ENCODE peak calls at places on chromosomes 11 and 22, in seven cellular contexts. Q, Y, E, S, W, V and R are unnamed samples.

GRCh38 chr22:48300877-48301276 is 1526.8 kb downstream of the BRD1 start:
- DNase-seq in W (no peak), E (no peak), Q (no peak), Y (no peak), V (no peak), S (no peak), R (no peak)

GRCh38 chr11:102753267-102753666 is 27.2 kb downstream of the MMP10 start:
- DNase-seq in E (no peak), W (no peak), S (no peak), Y (no peak), V (no peak), Q (no peak), R (no peak)

GRCh38 chr11:80165763-80166162 is 724.9 kb upstream of the TENM4 start:
- DNase-seq in Q (no peak), E (no peak), V (no peak), W (no peak), S (no peak), Y (peak), R (no peak)

GRCh38 chr22:20125201-20126174 is 6.1 kb upstream of the ZDHHC8 start:
- DNase-seq in Q (no peak), W (no peak), E (no peak), Y (no peak), S (no peak), V (no peak), R (no peak)

GRCh38 chr11:19281041-19281440 is 40.3 kb upstream of the E2F8 start:
- DNase-seq in E (peak), V (no peak), Y (no peak), W (no peak), Q (no peak), S (no peak), R (no peak)

GRCh38 chr11:83682645-83682973 is 396.4 kb upstream of the CCDC90B start:
- DNase-seq in S (no peak), E (no peak), Y (no peak), W (no peak), Q (no peak), V (no peak), R (no peak)

GRCh38 chr11:28466506-28466905 is 358.3 kb downstream of the METTL15 start:
- DNase-seq in W (no peak), Q (no peak), S (no peak), V (no peak), Y (no peak), E (no peak), R (no peak)

GRCh38 chr11:2737876-2738275 is 38.1 kb upstream of the KCNQ1OT1 start:
- DNase-seq in Y (no peak), W (no peak), E (no peak), S (no peak), Q (no peak), V (no peak), R (no peak)

GRCh38 chr11:70662691-70663098 is 264.4 kb downstream of the CTTN start:
- DNase-seq in Q (no peak), V (no peak), W (no peak), S (no peak), E (no peak), Y (no peak), R (no peak)

GRCh38 chr22:48651981-48652538 is 1175.6 kb downstream of the BRD1 start:
- DNase-seq in V (no peak), S (no peak), Y (no peak), Q (no peak), E (peak), W (no peak), R (no peak)

GRCh38 chr11:86089659-86090058 is 20.8 kb upstream of the PICALM start:
- DNase-seq in Q (no peak), Y (no peak), W (no peak), S (no peak), V (no peak), E (no peak), R (no peak)

GRCh38 chr11:44709966-44710365 is 16.8 kb upstream of the TSPAN18 start:
- DNase-seq in E (no peak), W (no peak), Y (no peak), S (no peak), V (peak), Q (no peak), R (no peak)

GRCh38 chr11:65086809-65087208 is 2.8 kb downstream of the ZFPL1 start:
- DNase-seq in Q (no peak), W (no peak), E (no peak), S (no peak), V (no peak), Y (no peak), R (no peak)

GRCh38 chr11:131146817-131147490 is 223.5 kb upstream of the NTM start:
- DNase-seq in E (no peak), S (no peak), V (no peak), W (no peak), Y (peak), Q (no peak), R (no peak)

GRCh38 chr11:86047275-86047991 is 21.5 kb downstream of the PICALM start:
- DNase-seq in Y (peak), V (peak), S (peak), W (no peak), Q (no peak), E (no peak), R (peak)

GRCh38 chr11:21949741-21950413 is 243.0 kb upstream of the ANO5 start:
- DNase-seq in Y (no peak), W (no peak), V (no peak), Q (no peak), S (no peak), E (peak), R (no peak)

GRCh38 chr11:43396617-43397016 is 37.9 kb downstream of the TTC17 start:
- DNase-seq in V (no peak), Y (no peak), Q (no peak), S (no peak), W (no peak), E (no peak), R (no peak)

GRCh38 chr11:120208777-120209176 is 2.1 kb upstream of the OAF start:
- DNase-seq in Q (no peak), E (no peak), Y (peak), W (no peak), S (no peak), V (peak), R (no peak)

GRCh38 chr22:40690370-40690769 is 11.1 kb downstream of the MCHR1 start:
- DNase-seq in W (no peak), V (no peak), Q (no peak), Y (no peak), S (no peak), E (no peak), R (no peak)